ENCODE peak calls at places on chromosomes 1 and 21, in four cellular contexts. V, C, W and Z are unnamed samples.

GRCh38 chr1:220828211-220828553 is 41.5 kb downstream of the MTARC1 start:
- DNase-seq in V (no peak), W (no peak), C (no peak), Z (no peak)

GRCh38 chr1:234515411-234515810 is 36.4 kb upstream of the TARBP1 start:
- DNase-seq in C (no peak), V (no peak), W (peak), Z (no peak)

GRCh38 chr1:160768295-160768657 is 27.7 kb upstream of the LY9 start:
- DNase-seq in C (no peak), V (peak), W (no peak), Z (no peak)

GRCh38 chr1:91884459-91885290 is 1.3 kb downstream of the TGFBR3 start:
- DNase-seq in V (peak), C (no peak), W (peak), Z (peak)

GRCh38 chr1:177135250-177135649 is 29.3 kb downstream of the ASTN1 start:
- DNase-seq in C (no peak), V (no peak), W (no peak), Z (no peak)

GRCh38 chr1:51253691-51254090 is 17.6 kb downstream of the RNF11 start:
- DNase-seq in V (no peak), C (no peak), W (peak), Z (no peak)

GRCh38 chr1:153545067-153546055 is at the start of gene S100A4:
- DNase-seq in V (peak), C (no peak), W (peak), Z (peak)

GRCh38 chr21:36948686-36949085 is 17.8 kb downstream of the HLCS start:
- DNase-seq in C (no peak), W (peak), V (no peak), Z (no peak)

GRCh38 chr1:112955678-112956502 is at the start of gene SLC16A1:
- DNase-seq in W (peak), C (peak), V (peak), Z (peak)
- TF ChIP-seq POLR2A in W (peak), C (peak), V (no peak), Z (peak)

GRCh38 chr1:43970502-43970901 is 692 bp downstream of the DPH2 start:
- DNase-seq in C (no peak), W (no peak), V (no peak), Z (no peak)

GRCh38 chr1:43970911-43971310 is 1.1 kb downstream of the DPH2 start:
- DNase-seq in W (no peak), V (no peak), C (no peak), Z (no peak)

GRCh38 chr1:43969416-43969745 is 429 bp upstream of the DPH2 start:
- DNase-seq in W (no peak), V (no peak), C (no peak), Z (no peak)

GRCh38 chr1:43968348-43968948 is 1.4 kb upstream of the DPH2 start:
- DNase-seq in V (no peak), W (no peak), C (no peak), Z (no peak)

DNA sequence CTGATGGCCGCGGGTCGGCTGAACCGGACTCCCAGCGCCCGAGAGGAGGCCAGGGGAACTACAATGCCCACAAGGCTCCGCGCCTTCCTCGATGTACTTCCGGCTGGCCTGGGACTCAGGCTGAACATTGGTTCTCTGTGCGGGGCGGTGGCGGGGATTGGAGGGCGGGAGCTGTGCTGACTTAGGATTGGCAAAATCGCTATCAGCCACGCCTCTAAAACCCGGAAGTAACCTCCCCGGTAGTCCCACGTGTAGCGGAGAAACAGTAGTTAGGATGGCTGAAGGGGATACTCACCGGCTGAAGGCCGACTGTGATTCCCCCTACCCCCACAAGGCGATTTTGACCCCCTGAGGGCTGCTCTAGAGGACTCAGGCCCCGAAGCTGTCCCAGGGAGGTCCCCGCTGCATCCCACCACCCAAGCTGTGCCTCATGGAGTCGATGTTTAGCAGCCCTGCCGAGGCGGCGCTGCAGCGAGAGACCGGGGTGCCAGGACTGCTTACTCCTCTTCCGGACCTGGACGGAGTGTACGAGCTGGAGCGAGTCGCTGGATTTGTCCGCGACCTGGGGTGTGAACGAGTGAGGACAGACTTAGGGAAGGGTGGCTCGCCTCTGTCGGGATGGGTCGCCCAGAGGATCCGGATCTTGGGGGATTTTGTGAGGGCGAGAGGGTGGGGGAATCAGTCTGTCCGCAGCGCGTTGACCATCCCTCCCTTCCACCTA is at the start of gene DPH2:
- DNase-seq in C (peak), W (peak), V (peak), Z (peak)
- TF ChIP-seq POLR2A in C (no peak), W (no peak), V (no peak), Z (peak)

GRCh38 chr1:182101415-182102041 is 40.0 kb upstream of the ZNF648 start:
- DNase-seq in V (peak), W (no peak), C (no peak), Z (peak)
- TF ChIP-seq POLR2A in V (no peak), W (no peak), C (no peak), Z (no peak)

DNA sequence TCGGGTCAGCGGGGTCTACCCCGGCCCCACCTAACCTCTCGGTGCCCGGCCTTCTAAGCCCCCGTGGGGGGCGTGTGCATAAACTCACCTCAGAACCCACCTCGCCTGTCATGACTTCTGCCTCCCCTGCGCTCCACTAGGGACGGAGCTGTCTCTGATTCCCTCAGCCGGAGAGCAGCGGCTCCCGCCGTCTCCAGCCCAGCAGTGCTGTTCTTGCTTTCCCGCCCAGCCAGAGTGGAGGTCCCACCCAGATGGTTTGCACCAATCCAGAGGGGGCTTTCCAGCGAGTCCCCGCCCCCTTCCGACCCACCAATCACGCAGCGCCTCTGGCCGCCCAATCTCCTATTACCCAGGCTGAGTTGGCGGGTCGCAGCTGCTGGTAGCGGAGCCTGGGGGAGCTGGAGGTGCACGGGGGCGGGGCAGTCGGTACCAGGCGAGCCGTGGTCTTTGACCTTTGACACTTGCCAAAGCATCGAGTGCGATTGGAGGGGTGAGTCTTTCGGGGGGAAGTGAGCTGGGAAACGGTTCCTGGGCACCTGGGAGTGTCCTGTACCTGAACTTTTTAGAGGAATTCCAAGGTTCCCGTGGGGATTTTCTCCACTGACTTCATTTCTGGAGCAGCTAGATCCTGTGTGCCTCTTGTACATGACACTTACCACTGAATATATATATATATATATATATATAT is at the start of gene CLSPN:
- DNase-seq in C (peak), V (peak), W (peak), Z (peak)
- TF ChIP-seq POLR2A in C (peak), V (no peak), W (peak), Z (peak)